ENCODE peak calls at places on chromosome 22, in six cellular contexts. E is ovary, R is heart right ventricle, U is lower lobe of right lung, P is AG04450, K is neural progenitor cell. Q is an unnamed sample.

GRCh38 chr22:39520874-39521857 is 804 bp downstream of the ATF4 start:
- DNase-seq in K (peak; percentile 71), P (no peak), R (peak; percentile 86), E (peak; percentile 82), U (peak; percentile 90), Q (peak; percentile 65)

GRCh38 chr22:17980638-17981051 is 43.7 kb downstream of the MICAL3 start:
- DNase-seq in R (peak; percentile 33), U (peak; percentile 56), E (no peak), P (no peak), K (peak; percentile 27), Q (peak; percentile 25)

GRCh38 chr22:50730941-50731661 is 6.9 kb upstream of the ACR start:
- DNase-seq in K (no peak), P (no peak), U (peak; percentile 62), E (no peak), R (peak; percentile 43), Q (no peak)

GRCh38 chr22:44577391-44578114 is 79.5 kb upstream of the RTL6 start:
- DNase-seq in R (no peak), K (no peak), E (no peak), U (peak; percentile 25), P (no peak), Q (no peak)

GRCh38 chr22:20464096-20464614 is 26.5 kb upstream of the SCARF2 start:
- DNase-seq in U (no peak), P (no peak), K (no peak), E (peak; percentile 1), R (no peak), Q (peak; percentile 67)

GRCh38 chr22:27307545-27308279 is 493.8 kb downstream of the MN1 start:
- DNase-seq in U (no peak), K (no peak), E (no peak), P (no peak), R (no peak), Q (no peak)

GRCh38 chr22:19825016-19825339 is 29.7 kb downstream of the GNB1L start:
- DNase-seq in E (no peak), U (no peak), R (no peak), P (no peak), K (no peak), Q (peak; percentile 24)

GRCh38 chr22:28791841-28792490 is 8.4 kb downstream of the XBP1 start:
- DNase-seq in E (no peak), P (peak; percentile 10), R (no peak), U (no peak), K (no peak), Q (no peak)

GRCh38 chr22:19779685-19780268 is 19.2 kb downstream of the TBX1 start:
- DNase-seq in E (no peak), K (peak; percentile 49), U (no peak), P (no peak), R (no peak), Q (no peak)

GRCh38 chr22:37232140-37232998 is 11.7 kb downstream of the RAC2 start:
- DNase-seq in U (peak; percentile 26), E (no peak), P (no peak), K (no peak), R (no peak), Q (no peak)

GRCh38 chr22:27801616-27802388 is at the start of gene MN1:
- DNase-seq in U (no peak), K (peak; percentile 85), P (no peak), R (peak; percentile 67), E (peak; percentile 75), Q (peak; percentile 37)

GRCh38 chr22:30609260-30610185 is 2.5 kb downstream of the TCN2 start:
- DNase-seq in R (no peak), U (no peak), K (no peak), P (peak; percentile 55), E (no peak), Q (no peak)

GRCh38 chr22:26398741-26399153 is 30.3 kb upstream of the ASPHD2 start:
- DNase-seq in E (peak; percentile 21), P (peak; percentile 8), K (peak; percentile 77), R (peak; percentile 21), U (peak; percentile 57), Q (peak; percentile 54)

GRCh38 chr22:27152883-27153282 is 495.5 kb downstream of the MIAT start:
- DNase-seq in P (no peak), R (no peak), E (no peak), U (no peak), K (no peak), Q (no peak)

GRCh38 chr22:29555065-29555644 is 1.6 kb upstream of the THOC5 start:
- DNase-seq in P (no peak), R (no peak), U (no peak), E (peak; percentile 43), K (no peak), Q (no peak)

GRCh38 chr22:40654522-40655167 is 18.1 kb upstream of the MRTFA start:
- DNase-seq in P (no peak), E (no peak), K (no peak), U (no peak), R (peak; percentile 64), Q (no peak)

GRCh38 chr22:41619979-41620645 is 731 bp downstream of the DESI1 start:
- DNase-seq in R (peak; percentile 32), U (peak; percentile 67), K (peak; percentile 68), E (peak; percentile 63), P (no peak), Q (peak; percentile 15)

GRCh38 chr22:19507534-19507861 is 16.7 kb downstream of the CLDN5 start:
- DNase-seq in R (no peak), U (no peak), P (no peak), E (no peak), K (no peak), Q (no peak)

GRCh38 chr22:39292002-39292401 is 27.4 kb downstream of the RPL3 start:
- DNase-seq in K (no peak), R (no peak), U (no peak), P (no peak), E (no peak), Q (no peak)

GRCh38 chr22:50711446-50712340 is 26.3 kb upstream of the ACR start:
- DNase-seq in P (no peak), U (peak; percentile 34), E (no peak), K (no peak), R (peak; percentile 11), Q (no peak)

GRCh38 chr22:27213766-27214581 is 556.6 kb downstream of the MIAT start:
- DNase-seq in K (no peak), R (peak; percentile 70), U (no peak), E (peak; percentile 84), P (peak; percentile 48), Q (no peak)

GRCh38 chr22:27851974-27852713 is 50.6 kb upstream of the MN1 start:
- DNase-seq in P (no peak), K (peak; percentile 35), E (no peak), U (no peak), R (no peak), Q (no peak)

GRCh38 chr22:33652596-33652995 is 267.7 kb downstream of the LARGE1 start:
- DNase-seq in E (no peak), P (no peak), U (no peak), R (no peak), K (no peak), Q (no peak)

GRCh38 chr22:21038405-21038804 is 6.0 kb upstream of the SLC7A4 start:
- DNase-seq in R (no peak), P (no peak), E (no peak), K (no peak), U (no peak), Q (no peak)

GRCh38 chr22:42304021-42304790 is 33.8 kb upstream of the TCF20 start:
- DNase-seq in U (no peak), K (no peak), P (no peak), R (no peak), E (no peak), Q (no peak)

GRCh38 chr22:41320416-41321240 is 19.3 kb downstream of the ZC3H7B start:
- DNase-seq in K (no peak), E (no peak), R (no peak), U (no peak), P (no peak), Q (no peak)

GRCh38 chr22:43537019-43537585 is 125.3 kb downstream of the MPPED1 start:
- DNase-seq in E (no peak), U (no peak), K (no peak), R (no peak), P (no peak), Q (no peak)
- TF ChIP-seq CTCF in E (no peak), U (no peak), K (no peak), R (no peak), P (peak; percentile 20), Q (no peak)

GRCh38 chr22:47987885-47988515 is 1225.5 kb downstream of the TBC1D22A start:
- DNase-seq in P (no peak), R (no peak), E (no peak), K (no peak), U (no peak), Q (no peak)
- H3K9me3 ChIP-seq in P (peaks cover 19% of the 10 kb centered on the region), R (peaks cover 33% of the 10 kb centered on the region), E (no peaks in the 10 kb centered on the region), K (peaks cover 13% of the 10 kb centered on the region), U (peaks cover 21% of the 10 kb centered on the region), Q (peaks cover 8% of the 10 kb centered on the region)

GRCh38 chr22:23268877-23269276 is 88.6 kb downstream of the BCR start:
- DNase-seq in K (no peak), E (no peak), U (no peak), P (no peak), R (no peak), Q (no peak)

GRCh38 chr22:23269441-23270211 is 89.3 kb downstream of the BCR start:
- DNase-seq in U (no peak), K (no peak), E (no peak), R (no peak), P (no peak), Q (no peak)

GRCh38 chr22:23267225-23268043 is 87.1 kb downstream of the BCR start:
- DNase-seq in K (no peak), P (no peak), U (no peak), R (no peak), E (no peak), Q (no peak)

GRCh38 chr22:23266780-23267179 is 86.5 kb downstream of the BCR start:
- DNase-seq in P (no peak), R (no peak), K (no peak), U (no peak), E (no peak), Q (no peak)

DNA sequence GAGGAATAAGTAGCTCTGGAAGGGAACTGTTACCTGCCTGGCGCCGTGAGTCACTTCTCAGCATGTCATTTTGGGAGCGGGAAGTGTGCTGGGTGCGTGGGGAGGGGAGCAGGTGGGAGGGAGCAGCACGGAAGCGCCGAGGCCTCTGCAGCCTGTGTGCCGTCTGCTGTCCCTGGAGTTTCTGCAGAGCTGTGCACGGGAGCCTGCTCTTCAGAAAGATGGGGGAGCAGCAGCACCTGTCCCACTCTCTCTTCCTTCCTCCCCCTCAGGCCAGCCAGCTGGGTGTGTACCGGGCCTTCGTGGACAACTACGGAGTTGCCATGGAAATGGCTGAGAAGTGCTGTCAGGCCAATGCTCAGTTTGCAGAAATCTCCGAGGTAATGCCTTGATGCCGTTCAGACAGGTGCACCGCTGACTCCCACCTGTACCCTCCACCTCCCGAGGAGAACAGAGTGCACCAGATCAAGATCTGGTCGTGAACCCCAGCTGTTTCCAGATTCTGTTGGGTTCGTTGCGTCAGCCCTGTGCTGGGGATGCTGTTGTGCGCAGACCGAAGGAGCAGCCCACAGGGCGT is 87.9 kb downstream of the BCR start:
- DNase-seq in R (no peak), U (no peak), P (no peak), K (no peak), E (no peak), Q (no peak)
- TF ChIP-seq CTCF in R (no peak), U (no peak), P (no peak), K (no peak), E (no peak), Q (no peak)

DNA sequence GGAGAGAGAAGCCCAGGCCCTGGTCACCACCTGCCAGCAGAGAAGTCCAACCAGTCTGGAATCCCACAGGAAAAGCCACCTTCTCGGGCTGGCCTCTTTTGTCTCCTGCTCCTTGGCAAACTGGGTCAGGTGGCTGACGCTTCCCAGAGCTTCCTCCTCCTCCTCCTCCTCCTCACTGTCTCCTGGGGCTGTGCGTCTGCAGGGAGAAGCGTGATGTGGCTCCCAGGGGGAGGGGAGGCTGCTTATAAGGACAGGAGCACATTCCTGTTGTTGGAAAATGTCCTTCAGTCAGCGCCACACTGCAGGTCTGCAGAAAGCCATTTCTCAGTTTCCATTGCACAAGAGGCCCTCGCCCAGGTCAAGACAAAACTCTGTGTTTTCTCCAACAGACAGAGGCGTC is 1316.5 kb downstream of the BRD1 start:
- DNase-seq in K (no peak), E (no peak), P (no peak), U (no peak), R (no peak), Q (no peak)
- H3K9me3 ChIP-seq in K (no peaks in the 10 kb centered on the region), E (no peaks in the 10 kb centered on the region), P (peaks cover 81% of the 10 kb centered on the region), U (no peaks in the 10 kb centered on the region), R (no peaks in the 10 kb centered on the region), Q (no peaks in the 10 kb centered on the region)

Q was measured in CD4-positive, alpha-beta T cell.